ENCODE peak calls at places on chromosomes 6 and 20, in five cellular contexts. O is transverse colon, V is prostate gland, I is ovary, M is HepG2. R is an unnamed sample.

GRCh38 chr6:99617131-99617530 is 10.5 kb downstream of the PRDM13 start:
- DNase-seq in O (no peak), V (no peak), I (no peak), M (no peak), R (no peak)

GRCh38 chr20:34016736-34017135 is 23.0 kb downstream of the RALY start:
- DNase-seq in O (no peak), V (no peak), I (no peak), M (no peak), R (no peak)

GRCh38 chr6:130625825-130626500 is 201.2 kb upstream of the SMLR1 start:
- DNase-seq in O (no peak), V (no peak), I (no peak), M (no peak), R (no peak)

GRCh38 chr6:105226598-105227291 is 46.9 kb upstream of the POPDC3 start:
- DNase-seq in O (no peak), V (no peak), I (no peak), M (no peak), R (no peak)

GRCh38 chr6:140401666-140402255 is 1027.3 kb upstream of the CITED2 start:
- DNase-seq in O (no peak), V (no peak), I (no peak), M (no peak), R (no peak)

GRCh38 chr6:73236147-73236750 is 11.0 kb upstream of the KHDC1L start:
- DNase-seq in O (no peak), V (no peak), I (no peak), M (no peak), R (no peak)

GRCh38 chr6:42819803-42820508 is 38.1 kb downstream of the BICRAL start:
- DNase-seq in O (no peak), V (no peak), I (no peak), M (peak; percentile 16), R (peak; percentile 28)

GRCh38 chr20:62355527-62356142 is 11.5 kb downstream of the LAMA5 start:
- DNase-seq in O (no peak), V (no peak), I (peak; percentile 60), M (peak; percentile 65), R (peak; percentile 78)

GRCh38 chr6:157822221-157823000 is 635 bp upstream of the SNX9 start:
- DNase-seq in O (peak; percentile 19), V (no peak), I (peak; percentile 41), M (no peak), R (peak; percentile 43)

GRCh38 chr6:3408665-3409064 is 48.2 kb downstream of the SLC22A23 start:
- DNase-seq in O (no peak), V (no peak), I (no peak), M (no peak), R (no peak)

GRCh38 chr20:1949711-1950110 is 44.1 kb downstream of the PDYN start:
- DNase-seq in O (no peak), V (no peak), I (peak; percentile 20), M (no peak), R (no peak)

GRCh38 chr6:109349419-109349987 is 32.8 kb downstream of the CD164 start:
- DNase-seq in O (peak; percentile 70), V (peak; percentile 71), I (no peak), M (peak; percentile 23), R (no peak)

GRCh38 chr20:52242237-52243230 is 51.0 kb upstream of the ZFP64 start:
- DNase-seq in O (no peak), V (no peak), I (no peak), M (no peak), R (no peak)

GRCh38 chr20:63501818-63502670 is 3.2 kb upstream of the EEF1A2 start:
- DNase-seq in O (no peak), V (no peak), I (no peak), M (no peak), R (no peak)

GRCh38 chr6:6749791-6750434 is 161.4 kb downstream of the LY86 start:
- DNase-seq in O (peak; percentile 72), V (peak; percentile 48), I (peak; percentile 88), M (peak; percentile 61), R (peak; percentile 82)
- TF ChIP-seq POLR2A in O (peak; percentile 52), V (no peak), I (no peak), M (no peak), R (peak; percentile 11)

GRCh38 chr20:17824676-17825224 is 125.0 kb downstream of the BANF2 start:
- DNase-seq in O (no peak), V (no peak), I (no peak), M (no peak), R (no peak)
- H3K27ac ChIP-seq in O (peak overlapping the region; percentile 86), V (no peak overlapping the region), I (no peak overlapping the region), M (no peak overlapping the region), R (no peak overlapping the region)

GRCh38 chr20:3045816-3046676 is at the start of gene MRPS26:
- DNase-seq in O (peak; percentile 93), V (peak; percentile 90), I (peak; percentile 88), M (peak; percentile 91), R (peak; percentile 83)
- TF ChIP-seq POLR2A in O (peak; percentile 65), V (peak; percentile 55), I (peak; percentile 68), M (peak; percentile 94), R (no peak)

GRCh38 chr6:25921525-25922203 is 8.8 kb downstream of the SLC17A2 start:
- DNase-seq in O (no peak), V (no peak), I (no peak), M (no peak), R (no peak)
- H3K27ac ChIP-seq in O (no peak overlapping the region), V (no peak overlapping the region), I (no peak overlapping the region), M (no peak overlapping the region), R (no peak overlapping the region)

GRCh38 chr6:15247750-15248450 is 2.0 kb downstream of the JARID2 start:
- DNase-seq in O (peak; percentile 69), V (peak; percentile 36), I (peak; percentile 57), M (peak; percentile 46), R (peak; percentile 53)
- TF ChIP-seq POLR2A in O (peak; percentile 67), V (peak; percentile 6), I (peak; percentile 10), M (no peak), R (no peak)

DNA sequence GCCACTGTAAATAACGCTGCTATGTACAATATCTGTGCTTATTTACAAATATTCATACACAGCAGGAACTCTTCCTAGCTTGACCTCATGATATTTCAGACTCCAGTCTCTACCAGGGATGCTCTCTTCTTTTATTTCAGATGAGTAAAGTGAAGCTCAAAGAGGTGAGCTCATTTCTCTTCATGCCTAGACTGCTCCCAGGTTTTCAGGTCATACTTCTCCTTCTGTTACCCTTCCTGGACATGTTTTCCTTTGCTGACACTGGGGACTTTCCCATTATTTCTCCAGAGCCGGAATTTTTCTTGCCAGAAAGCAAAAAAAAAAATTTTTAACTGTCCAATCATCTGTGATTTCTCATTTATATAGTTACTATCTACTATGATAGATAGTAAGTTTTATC is 147.2 kb upstream of the DST start:
- DNase-seq in O (no peak), V (no peak), I (no peak), M (no peak), R (no peak)
- H3K27ac ChIP-seq in O (no peak overlapping the region), V (no peak overlapping the region), I (no peak overlapping the region), M (no peak overlapping the region), R (no peak overlapping the region)

DNA sequence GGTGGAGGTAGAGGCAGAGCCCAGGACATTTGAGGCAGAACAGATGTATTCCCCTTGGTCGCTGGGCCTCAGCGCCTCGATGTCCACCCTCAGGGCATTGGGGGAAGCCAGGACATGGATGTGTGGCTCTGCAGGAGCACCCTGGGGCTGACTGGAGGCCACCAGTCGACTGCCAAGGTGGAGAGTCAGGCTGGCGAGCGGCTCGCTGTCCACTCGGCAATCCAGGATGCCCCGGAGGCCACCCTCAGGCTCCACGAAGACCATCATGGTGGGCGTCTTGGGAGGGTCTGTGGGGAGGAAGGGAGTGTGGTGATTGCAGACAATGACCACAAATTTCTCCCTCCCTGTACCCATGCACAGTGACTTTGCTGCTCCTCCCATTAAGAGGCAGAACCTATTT is 8.2 kb upstream of the ADAM33 start:
- DNase-seq in O (no peak), V (no peak), I (no peak), M (no peak), R (no peak)
- TF ChIP-seq POLR2A in O (no peak), V (no peak), I (no peak), M (no peak), R (no peak)

DNA sequence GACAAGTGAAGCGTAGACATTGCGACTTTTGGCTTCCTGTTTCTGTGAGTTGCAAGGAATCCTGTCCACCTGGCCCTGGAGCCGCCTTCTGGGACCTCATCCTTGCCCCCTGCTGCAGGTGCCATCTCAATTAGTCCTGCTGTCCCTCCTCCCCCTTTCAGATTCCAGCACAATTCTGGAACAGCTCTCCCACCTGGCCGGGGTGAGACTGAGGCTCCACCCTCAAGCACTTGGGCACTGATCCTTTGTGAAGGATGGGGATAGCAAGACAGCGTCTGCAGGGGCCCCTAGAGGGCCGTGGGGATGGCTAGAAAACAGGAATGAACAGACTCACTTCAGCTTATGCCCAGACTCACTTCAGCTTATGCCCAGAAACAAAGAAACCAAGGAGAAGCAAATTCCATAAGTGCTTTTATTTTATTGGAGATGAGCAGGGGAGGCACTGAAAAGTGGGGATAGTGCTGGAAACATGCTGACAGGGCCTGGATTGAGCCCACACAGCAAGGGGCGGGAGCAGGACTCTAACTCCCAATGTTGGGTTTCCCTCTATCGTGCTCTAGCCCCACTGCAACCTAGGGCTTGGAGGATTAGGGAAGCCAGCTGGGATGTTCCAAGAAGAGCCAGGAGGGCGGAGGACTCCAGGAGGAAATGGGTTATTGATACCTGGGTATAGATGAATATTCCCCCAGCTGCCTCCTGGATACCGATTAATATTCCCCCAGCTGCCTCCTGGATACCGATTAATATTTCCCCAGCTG is 1.4 kb downstream of the C6orf15 start:
- DNase-seq in O (no peak), V (no peak), I (no peak), M (no peak), R (no peak)
- H3K27ac ChIP-seq in O (no peak overlapping the region), V (no peak overlapping the region), I (no peak overlapping the region), M (no peak overlapping the region), R (no peak overlapping the region)

R was measured in uterus.